ENCODE peak calls at places on chromosomes 1 and 21, in four cellular contexts. One of them, this sample, is unnamed.

GRCh38 chr1:202282596-202283283 is 59.0 kb downstream of the UBE2T start:
- DNase-seq in LHCN-M2: no peak
- DNase-seq in NCI-H1048: no peak
- DNase-seq in cardiac fibroblast: peak
- DNase-seq in this sample: no peak

GRCh38 chr1:158793604-158794003 is 12.6 kb upstream of the OR6N2 start:
- DNase-seq in LHCN-M2: no peak
- DNase-seq in NCI-H1048: no peak
- DNase-seq in cardiac fibroblast: no peak
- DNase-seq in this sample: no peak

GRCh38 chr21:38712076-38712475 is 93.7 kb upstream of the ETS2 start:
- DNase-seq in LHCN-M2: peak
- DNase-seq in NCI-H1048: no peak
- DNase-seq in cardiac fibroblast: peak
- DNase-seq in this sample: peak

GRCh38 chr1:205775015-205775716 is at the start of gene RAB29:
- DNase-seq in LHCN-M2: peak
- DNase-seq in NCI-H1048: peak
- DNase-seq in cardiac fibroblast: peak
- DNase-seq in this sample: peak

GRCh38 chr1:236861560-236862230 is 66.6 kb downstream of the MTR start:
- DNase-seq in LHCN-M2: peak
- DNase-seq in NCI-H1048: no peak
- DNase-seq in cardiac fibroblast: peak
- DNase-seq in this sample: peak

GRCh38 chr1:151513626-151514101 is 2.5 kb downstream of the CGN start:
- DNase-seq in LHCN-M2: no peak
- DNase-seq in NCI-H1048: no peak
- DNase-seq in cardiac fibroblast: no peak
- DNase-seq in this sample: no peak

GRCh38 chr1:63126104-63126503 is 196.3 kb upstream of the FOXD3 start:
- DNase-seq in LHCN-M2: peak
- DNase-seq in NCI-H1048: no peak
- DNase-seq in cardiac fibroblast: no peak
- DNase-seq in this sample: no peak

GRCh38 chr1:24459551-24460266 is 42.9 kb upstream of the RCAN3 start:
- DNase-seq in LHCN-M2: no peak
- DNase-seq in NCI-H1048: no peak
- DNase-seq in cardiac fibroblast: no peak
- DNase-seq in this sample: no peak

GRCh38 chr1:60581455-60582220 is 500.7 kb upstream of the NFIA start:
- DNase-seq in LHCN-M2: peak
- DNase-seq in NCI-H1048: no peak
- DNase-seq in cardiac fibroblast: no peak
- DNase-seq in this sample: no peak

GRCh38 chr1:55245781-55246180 is 30.6 kb upstream of the USP24 start:
- DNase-seq in LHCN-M2: no peak
- DNase-seq in NCI-H1048: no peak
- DNase-seq in cardiac fibroblast: no peak
- DNase-seq in this sample: no peak

GRCh38 chr1:206464456-206464964 is 5.8 kb upstream of the IKBKE start:
- DNase-seq in LHCN-M2: peak
- DNase-seq in NCI-H1048: no peak
- DNase-seq in cardiac fibroblast: peak
- DNase-seq in this sample: no peak

GRCh38 chr1:231929311-231929710 is 302.7 kb downstream of the DISC1 start:
- DNase-seq in LHCN-M2: peak
- DNase-seq in NCI-H1048: no peak
- DNase-seq in cardiac fibroblast: peak
- DNase-seq in this sample: no peak

GRCh38 chr1:108559215-108560142 is at the start of gene EEIG2:
- DNase-seq in LHCN-M2: peak
- DNase-seq in NCI-H1048: peak
- DNase-seq in cardiac fibroblast: peak
- DNase-seq in this sample: peak

GRCh38 chr1:46521417-46521816 is 30.0 kb downstream of the KNCN start:
- DNase-seq in LHCN-M2: no peak
- DNase-seq in NCI-H1048: no peak
- DNase-seq in cardiac fibroblast: no peak
- DNase-seq in this sample: no peak

GRCh38 chr1:179169616-179170467 is 59.6 kb downstream of the ABL2 start:
- DNase-seq in LHCN-M2: peak
- DNase-seq in NCI-H1048: no peak
- DNase-seq in cardiac fibroblast: peak
- DNase-seq in this sample: no peak

GRCh38 chr21:45255381-45256020 is 32.2 kb downstream of the POFUT2 start:
- DNase-seq in LHCN-M2: no peak
- DNase-seq in NCI-H1048: no peak
- DNase-seq in cardiac fibroblast: no peak
- DNase-seq in this sample: no peak

GRCh38 chr1:107262472-107263286 is 121.8 kb downstream of the NTNG1 start:
- DNase-seq in LHCN-M2: no peak
- DNase-seq in NCI-H1048: no peak
- DNase-seq in cardiac fibroblast: no peak
- DNase-seq in this sample: no peak

GRCh38 chr1:20115479-20115878 is 3.9 kb downstream of the PLA2G2D start:
- DNase-seq in LHCN-M2: no peak
- DNase-seq in NCI-H1048: no peak
- DNase-seq in cardiac fibroblast: no peak
- DNase-seq in this sample: no peak

GRCh38 chr1:98661544-98662353 is at the start of gene SNX7:
- DNase-seq in LHCN-M2: peak
- DNase-seq in NCI-H1048: peak
- DNase-seq in cardiac fibroblast: peak
- DNase-seq in this sample: peak

GRCh38 chr1:35294809-35295208 is 26.3 kb downstream of the ZMYM4 start:
- DNase-seq in LHCN-M2: no peak
- DNase-seq in NCI-H1048: no peak
- DNase-seq in cardiac fibroblast: no peak
- DNase-seq in this sample: no peak

GRCh38 chr1:235266325-235266724 is 61.7 kb downstream of the ARID4B start:
- DNase-seq in LHCN-M2: no peak
- DNase-seq in NCI-H1048: no peak
- DNase-seq in cardiac fibroblast: peak
- DNase-seq in this sample: no peak

GRCh38 chr1:17016317-17016661 is 4.6 kb upstream of the ATP13A2 start:
- DNase-seq in LHCN-M2: peak
- DNase-seq in NCI-H1048: no peak
- DNase-seq in cardiac fibroblast: peak
- DNase-seq in this sample: peak

GRCh38 chr1:31712625-31713024 is 8.8 kb upstream of the COL16A1 start:
- DNase-seq in LHCN-M2: peak
- DNase-seq in NCI-H1048: no peak
- DNase-seq in cardiac fibroblast: peak
- DNase-seq in this sample: no peak

GRCh38 chr1:241269116-241269515 is 87.9 kb downstream of the RGS7 start:
- DNase-seq in LHCN-M2: no peak
- DNase-seq in NCI-H1048: no peak
- DNase-seq in cardiac fibroblast: no peak
- DNase-seq in this sample: peak

GRCh38 chr1:178530037-178530402 is 17.1 kb downstream of the TEX35 start:
- DNase-seq in LHCN-M2: peak
- DNase-seq in NCI-H1048: no peak
- DNase-seq in cardiac fibroblast: peak
- DNase-seq in this sample: peak

GRCh38 chr1:34407140-34407539 is 230.4 kb downstream of the C1orf94 start:
- DNase-seq in LHCN-M2: no peak
- DNase-seq in NCI-H1048: no peak
- DNase-seq in cardiac fibroblast: no peak
- DNase-seq in this sample: no peak

GRCh38 chr1:211705439-211706205 is 30.2 kb upstream of the NEK2 start:
- DNase-seq in LHCN-M2: peak
- DNase-seq in NCI-H1048: no peak
- DNase-seq in cardiac fibroblast: no peak
- DNase-seq in this sample: peak

GRCh38 chr1:145891143-145891542 is 5.5 kb upstream of the ANKRD35 start:
- DNase-seq in LHCN-M2: peak
- DNase-seq in NCI-H1048: no peak
- DNase-seq in cardiac fibroblast: peak
- DNase-seq in this sample: peak

GRCh38 chr1:2983706-2984398 is 37.4 kb upstream of the ACTRT2 start:
- DNase-seq in LHCN-M2: no peak
- DNase-seq in NCI-H1048: no peak
- DNase-seq in cardiac fibroblast: no peak
- DNase-seq in this sample: no peak

This sample was measured in SJCRH30.